ENCODE peak calls at places on chromosomes 1 and 21, in nine cellular contexts. K, Z, U, E, Y, H, T, B and N are unnamed samples.

GRCh38 chr1:237035759-237036158 is 6.2 kb upstream of the RYR2 start:
- DNase-seq in B (no peak), H (no peak), E (no peak), U (no peak), K (no peak), Z (no peak), T (no peak), Y (no peak), N (no peak)

GRCh38 chr1:156746716-156747631 is 4.5 kb downstream of the HDGF start:
- DNase-seq in K (peak; percentile 90), Z (peak; percentile 92), U (peak; percentile 84), E (peak; percentile 89), Y (peak; percentile 97), T (peak; percentile 96), H (peak; percentile 74), B (peak; percentile 98), N (peak; percentile 97)

GRCh38 chr21:41466024-41466820 is 40.2 kb downstream of the MX1 start:
- DNase-seq in Y (no peak), K (no peak), T (no peak), B (no peak), Z (no peak), H (no peak), U (no peak), E (no peak), N (peak; percentile 33)

GRCh38 chr21:33360871-33361602 is 36.3 kb downstream of the IFNAR1 start:
- DNase-seq in H (peak; percentile 84), K (peak; percentile 93), T (peak; percentile 70), Z (peak; percentile 69), E (peak; percentile 82), B (peak; percentile 81), Y (peak; percentile 77), U (peak; percentile 71), N (peak; percentile 81)

GRCh38 chr21:41761211-41762181 is 5.4 kb downstream of the RIPK4 start:
- DNase-seq in Y (peak; percentile 74), B (no peak), Z (peak; percentile 60), K (peak; percentile 85), H (no peak), U (peak; percentile 72), T (no peak), E (peak; percentile 79), N (peak; percentile 66)

GRCh38 chr1:6502000-6502891 is 10.8 kb upstream of the PLEKHG5 start:
- DNase-seq in E (no peak), B (peak; percentile 85), Y (peak; percentile 95), Z (peak; percentile 84), U (no peak), H (no peak), K (peak; percentile 89), T (no peak), N (peak; percentile 42)

GRCh38 chr1:231743966-231744365 is 117.4 kb downstream of the DISC1 start:
- DNase-seq in Y (no peak), T (no peak), K (no peak), Z (no peak), E (no peak), H (no peak), U (no peak), B (no peak), N (no peak)

GRCh38 chr1:220544901-220545303 is 17.0 kb downstream of the MARK1 start:
- DNase-seq in T (no peak), B (no peak), E (peak; percentile 44), U (no peak), K (no peak), Z (no peak), Y (no peak), H (no peak), N (peak; percentile 32)

GRCh38 chr1:10401281-10401680 is 2.4 kb downstream of the PGD start:
- DNase-seq in Z (no peak), B (no peak), U (no peak), Y (no peak), E (no peak), K (no peak), T (no peak), H (no peak), N (no peak)

DNA sequence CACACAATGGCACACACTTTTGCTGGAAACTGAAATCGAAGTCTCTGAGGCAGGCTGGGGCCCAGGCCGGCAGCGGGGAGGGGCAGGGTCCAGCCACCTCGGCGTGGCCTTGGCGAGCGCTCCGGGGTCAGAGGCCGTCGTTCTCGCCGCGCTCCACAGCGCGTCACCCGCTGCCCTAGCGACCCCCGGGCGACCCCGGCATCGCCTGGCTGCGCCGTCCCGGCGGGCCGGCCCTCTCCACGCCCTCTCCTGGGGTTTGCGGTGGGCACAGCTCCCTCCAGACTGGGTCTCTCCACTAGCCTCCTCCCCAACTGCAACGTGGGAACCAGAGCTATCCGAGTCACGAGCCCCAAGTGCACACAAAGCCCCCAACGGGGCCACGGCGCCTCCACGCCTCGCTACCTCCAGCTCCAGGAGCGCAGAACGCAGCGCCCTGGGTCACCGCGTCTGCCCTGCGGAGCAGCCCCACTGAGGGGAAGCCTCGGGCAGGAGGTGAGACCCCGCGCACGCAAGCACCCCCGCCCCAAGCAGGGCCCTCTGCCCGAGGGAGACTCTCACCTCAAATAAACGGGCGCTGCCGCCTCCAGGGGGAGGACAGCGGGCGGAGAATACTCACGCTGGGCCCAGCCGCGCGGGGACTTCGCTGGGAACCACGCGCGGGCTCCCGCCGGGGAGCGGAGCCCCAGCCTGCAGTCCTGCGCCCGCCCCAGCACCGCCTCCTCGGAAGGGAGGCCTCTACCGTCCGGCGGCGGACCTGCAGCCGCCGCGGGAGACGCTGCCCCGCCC is 134.0 kb upstream of the BARHL2 start:
- DNase-seq in E (peak; percentile 82), B (peak; percentile 85), Y (peak; percentile 86), T (peak; percentile 56), Z (peak; percentile 81), K (peak; percentile 95), H (peak; percentile 59), U (peak; percentile 73), N (peak; percentile 78)
- TF ChIP-seq POLR2A in E (peak; percentile 25), B (no peak), Y (no peak), T (no peak), Z (peak; percentile 65), K (no peak), H (no peak), U (no peak), N (peak; percentile 60)

GRCh38 chr1:229371624-229372023 is 28.8 kb upstream of the CCSAP start:
- DNase-seq in E (no peak), Z (no peak), B (no peak), Y (no peak), U (no peak), H (no peak), T (no peak), K (no peak), N (no peak)

GRCh38 chr1:229372251-229372650 is 29.4 kb upstream of the CCSAP start:
- DNase-seq in T (no peak), U (no peak), E (no peak), K (no peak), H (no peak), Y (no peak), Z (no peak), B (no peak), N (no peak)

GRCh38 chr1:229373395-229373794 is 30.5 kb upstream of the CCSAP start:
- DNase-seq in T (no peak), H (no peak), K (no peak), Y (no peak), B (no peak), U (no peak), E (no peak), Z (no peak), N (no peak)

GRCh38 chr1:229368347-229368746 is 25.5 kb upstream of the CCSAP start:
- DNase-seq in T (no peak), Z (no peak), B (no peak), H (no peak), Y (no peak), K (no peak), U (no peak), E (no peak), N (no peak)

GRCh38 chr1:229370601-229371021 is 27.8 kb upstream of the CCSAP start:
- DNase-seq in B (no peak), E (no peak), U (no peak), K (no peak), Y (peak; percentile 91), Z (no peak), T (no peak), H (no peak), N (no peak)
- H3K4me1 ChIP-seq in B (no peaks in the 10 kb centered on the region), E (no peaks in the 10 kb centered on the region), U (no peaks in the 10 kb centered on the region), K (no peaks in the 10 kb centered on the region), Y (no peaks in the 10 kb centered on the region), Z (no peaks in the 10 kb centered on the region), T (no peaks in the 10 kb centered on the region), H (no peaks in the 10 kb centered on the region), N (no peaks in the 10 kb centered on the region)

GRCh38 chr1:26922901-26923300 is 1.4 kb downstream of the NUDC start:
- DNase-seq in Y (no peak), Z (no peak), K (no peak), U (no peak), T (no peak), B (no peak), E (no peak), H (no peak), N (no peak)

GRCh38 chr1:26921126-26921461 is 449 bp upstream of the NUDC start:
- DNase-seq in K (peak; percentile 74), Y (no peak), E (no peak), Z (no peak), T (no peak), H (no peak), B (no peak), U (peak; percentile 6), N (no peak)

GRCh38 chr1:26922201-26922729 is 722 bp downstream of the NUDC start:
- DNase-seq in T (no peak), Z (peak; percentile 30), K (no peak), Y (no peak), U (no peak), B (no peak), E (no peak), H (no peak), N (no peak)

GRCh38 chr1:26921462-26922200 is at the start of gene NUDC:
- DNase-seq in T (peak; percentile 96), Z (peak; percentile 98), Y (peak; percentile 98), U (peak; percentile 97), K (peak; percentile 99), E (peak; percentile 98), B (peak; percentile 99), H (peak; percentile 94), N (peak; percentile 97)

DNA sequence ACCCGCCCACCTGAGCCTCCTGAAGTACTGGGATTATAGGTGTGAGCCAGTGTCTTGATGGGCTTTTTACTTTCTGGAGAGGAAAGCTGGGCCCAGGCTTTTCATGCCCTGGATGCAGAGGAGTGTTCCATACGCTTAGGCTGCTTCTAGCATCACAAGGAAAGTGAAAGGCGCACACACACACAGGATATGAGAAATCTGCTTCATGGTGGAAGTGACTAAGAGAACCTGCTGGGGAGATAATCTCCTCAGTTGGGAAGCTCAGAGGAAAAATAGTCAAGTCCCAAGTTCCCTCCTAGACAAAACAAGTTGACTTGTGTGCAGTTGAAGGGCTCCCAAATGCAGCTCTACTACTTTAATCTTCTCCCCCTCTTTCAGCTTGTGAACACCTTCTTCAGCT is 2.2 kb downstream of the NUDC start:
- DNase-seq in T (no peak), Y (no peak), E (no peak), U (no peak), K (no peak), Z (no peak), B (no peak), H (no peak), N (no peak)
- H3K27ac ChIP-seq in T (no peak overlapping the region), Y (no peak overlapping the region), E (no peak overlapping the region), U (no peak overlapping the region), K (no peak overlapping the region), Z (peak overlapping the region; percentile 50), B (no peak overlapping the region), H (no peak overlapping the region), N (no peak overlapping the region)

DNA sequence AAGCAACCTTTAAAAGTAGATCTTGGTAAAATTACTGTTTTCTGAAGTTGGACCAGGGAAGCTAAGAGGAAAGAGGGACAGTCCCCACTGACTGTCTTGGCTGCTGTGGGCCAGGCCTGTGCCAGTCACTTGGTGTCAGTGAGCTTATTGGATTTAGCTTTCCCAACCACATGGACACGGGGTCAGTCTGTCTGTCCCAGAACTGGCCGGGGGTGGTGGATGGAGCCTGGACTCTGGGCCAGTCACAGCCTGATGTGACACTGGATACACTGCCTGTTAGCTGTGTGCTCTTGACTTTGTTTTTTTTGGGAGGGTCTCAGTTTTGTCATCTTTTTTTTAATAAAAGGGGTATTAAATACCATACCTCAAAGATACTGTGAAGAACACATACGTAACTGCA is 96.7 kb downstream of the GALNT2 start:
- DNase-seq in U (no peak), E (no peak), T (no peak), K (no peak), B (no peak), Y (no peak), Z (no peak), H (no peak), N (no peak)
- TF ChIP-seq POLR2A in U (no peak), E (no peak), T (no peak), K (no peak), B (no peak), Y (no peak), Z (no peak), H (no peak), N (no peak)